ENCODE peak calls at places on chromosomes 4 and X, in nine cellular contexts. One of them, this sample, is unnamed.

GRCh38 chr4:52780206-52780605 is 29.0 kb upstream of the ERVMER34-1 start:
- DNase-seq in right lobe of liver: no peak
- DNase-seq in uterus: no peak
- DNase-seq in naive thymus-derived CD4-positive, alpha-beta T cell: no peak
- DNase-seq in testis: no peak
- DNase-seq in Peyer's patch: no peak
- DNase-seq in cardiac muscle cell: peak; percentile 64
- DNase-seq in GM12878: no peak
- DNase-seq in A549: no peak
- DNase-seq in this sample: no peak

GRCh38 chrX:47662144-47662657 is 3.2 kb upstream of the UXT start:
- DNase-seq in testis: no peak
- DNase-seq in Peyer's patch: no peak
- DNase-seq in cardiac muscle cell: peak; percentile 90
- DNase-seq in uterus: no peak
- DNase-seq in right lobe of liver: no peak
- DNase-seq in naive thymus-derived CD4-positive, alpha-beta T cell: no peak
- DNase-seq in GM12878: no peak
- DNase-seq in A549: peak; percentile 49
- DNase-seq in this sample: no peak

GRCh38 chrX:131955099-131955777 is 67.9 kb upstream of the STK26 start:
- DNase-seq in testis: no peak
- DNase-seq in A549: no peak
- DNase-seq in right lobe of liver: no peak
- DNase-seq in uterus: no peak
- DNase-seq in cardiac muscle cell: no peak
- DNase-seq in naive thymus-derived CD4-positive, alpha-beta T cell: no peak
- DNase-seq in GM12878: no peak
- DNase-seq in Peyer's patch: no peak
- DNase-seq in this sample: no peak

GRCh38 chr4:152968806-152969394 is 32.8 kb downstream of the FHDC1 start:
- DNase-seq in Peyer's patch: no peak
- DNase-seq in uterus: no peak
- DNase-seq in GM12878: no peak
- DNase-seq in cardiac muscle cell: no peak
- DNase-seq in testis: no peak
- DNase-seq in naive thymus-derived CD4-positive, alpha-beta T cell: no peak
- DNase-seq in A549: no peak
- DNase-seq in right lobe of liver: no peak
- DNase-seq in this sample: no peak

GRCh38 chr4:16513876-16514275 is 287.6 kb upstream of the TAPT1 start:
- DNase-seq in GM12878: no peak
- DNase-seq in A549: no peak
- DNase-seq in naive thymus-derived CD4-positive, alpha-beta T cell: no peak
- DNase-seq in Peyer's patch: no peak
- DNase-seq in cardiac muscle cell: no peak
- DNase-seq in uterus: no peak
- DNase-seq in right lobe of liver: no peak
- DNase-seq in testis: no peak
- DNase-seq in this sample: no peak

GRCh38 chr4:154686838-154687237 is 57.0 kb upstream of the LRAT start:
- DNase-seq in testis: no peak
- DNase-seq in GM12878: no peak
- DNase-seq in right lobe of liver: no peak
- DNase-seq in Peyer's patch: no peak
- DNase-seq in uterus: no peak
- DNase-seq in A549: no peak
- DNase-seq in cardiac muscle cell: no peak
- DNase-seq in naive thymus-derived CD4-positive, alpha-beta T cell: no peak
- DNase-seq in this sample: no peak

GRCh38 chrX:49106930-49107329 is 16.6 kb downstream of the GPKOW start:
- DNase-seq in uterus: no peak
- DNase-seq in GM12878: no peak
- DNase-seq in cardiac muscle cell: peak; percentile 58
- DNase-seq in A549: peak; percentile 62
- DNase-seq in naive thymus-derived CD4-positive, alpha-beta T cell: no peak
- DNase-seq in testis: peak; percentile 27
- DNase-seq in right lobe of liver: peak; percentile 50
- DNase-seq in Peyer's patch: no peak
- DNase-seq in this sample: no peak

GRCh38 chr4:184853385-184853784 is 27.6 kb upstream of the ACSL1 start:
- DNase-seq in uterus: no peak
- DNase-seq in naive thymus-derived CD4-positive, alpha-beta T cell: no peak
- DNase-seq in testis: no peak
- DNase-seq in Peyer's patch: no peak
- DNase-seq in A549: no peak
- DNase-seq in cardiac muscle cell: no peak
- DNase-seq in right lobe of liver: no peak
- DNase-seq in GM12878: no peak
- DNase-seq in this sample: no peak

GRCh38 chr4:185847352-185848078 is 35.5 kb upstream of the SORBS2 start:
- DNase-seq in A549: peak; percentile 77
- DNase-seq in naive thymus-derived CD4-positive, alpha-beta T cell: no peak
- DNase-seq in right lobe of liver: no peak
- DNase-seq in Peyer's patch: no peak
- DNase-seq in uterus: no peak
- DNase-seq in GM12878: no peak
- DNase-seq in testis: no peak
- DNase-seq in cardiac muscle cell: peak; percentile 76
- DNase-seq in this sample: no peak

GRCh38 chrX:40132751-40133150 is 35.0 kb upstream of the BCOR start:
- DNase-seq in right lobe of liver: peak; percentile 80
- DNase-seq in uterus: peak; percentile 82
- DNase-seq in testis: peak; percentile 64
- DNase-seq in naive thymus-derived CD4-positive, alpha-beta T cell: no peak
- DNase-seq in GM12878: no peak
- DNase-seq in Peyer's patch: peak; percentile 56
- DNase-seq in cardiac muscle cell: peak; percentile 85
- DNase-seq in A549: peak; percentile 74
- DNase-seq in this sample: no peak

GRCh38 chrX:40127052-40127451 is 29.3 kb upstream of the BCOR start:
- DNase-seq in right lobe of liver: no peak
- DNase-seq in Peyer's patch: no peak
- DNase-seq in testis: no peak
- DNase-seq in uterus: no peak
- DNase-seq in GM12878: no peak
- DNase-seq in naive thymus-derived CD4-positive, alpha-beta T cell: no peak
- DNase-seq in A549: no peak
- DNase-seq in cardiac muscle cell: no peak
- DNase-seq in this sample: no peak

GRCh38 chrX:40131644-40132376 is 34.1 kb upstream of the BCOR start:
- DNase-seq in GM12878: no peak
- DNase-seq in right lobe of liver: no peak
- DNase-seq in Peyer's patch: no peak
- DNase-seq in naive thymus-derived CD4-positive, alpha-beta T cell: no peak
- DNase-seq in A549: no peak
- DNase-seq in testis: no peak
- DNase-seq in cardiac muscle cell: no peak
- DNase-seq in uterus: no peak
- DNase-seq in this sample: no peak

GRCh38 chrX:40130207-40130606 is 32.4 kb upstream of the BCOR start:
- DNase-seq in A549: peak; percentile 70
- DNase-seq in cardiac muscle cell: peak; percentile 62
- DNase-seq in right lobe of liver: no peak
- DNase-seq in Peyer's patch: no peak
- DNase-seq in naive thymus-derived CD4-positive, alpha-beta T cell: no peak
- DNase-seq in GM12878: no peak
- DNase-seq in testis: no peak
- DNase-seq in uterus: peak; percentile 23
- DNase-seq in this sample: no peak
- H3K4me1 ChIP-seq in A549: peaks cover 27% of the 10 kb centered on the region
- H3K4me1 ChIP-seq in cardiac muscle cell: no peaks in the 10 kb centered on the region
- H3K4me1 ChIP-seq in right lobe of liver: no peaks in the 10 kb centered on the region
- H3K4me1 ChIP-seq in Peyer's patch: no peaks in the 10 kb centered on the region
- H3K4me1 ChIP-seq in naive thymus-derived CD4-positive, alpha-beta T cell: peaks cover 9% of the 10 kb centered on the region
- H3K4me1 ChIP-seq in GM12878: no peaks in the 10 kb centered on the region
- H3K4me1 ChIP-seq in testis: no peaks in the 10 kb centered on the region
- H3K4me1 ChIP-seq in uterus: no peaks in the 10 kb centered on the region
- H3K4me1 ChIP-seq in this sample: peaks cover 7% of the 10 kb centered on the region

GRCh38 chr4:25029479-25030282 is 1.1 kb downstream of the LGI2 start:
- DNase-seq in right lobe of liver: no peak
- DNase-seq in A549: no peak
- DNase-seq in naive thymus-derived CD4-positive, alpha-beta T cell: no peak
- DNase-seq in GM12878: no peak
- DNase-seq in uterus: no peak
- DNase-seq in cardiac muscle cell: no peak
- DNase-seq in testis: no peak
- DNase-seq in Peyer's patch: no peak
- DNase-seq in this sample: no peak
- H3K27ac ChIP-seq in right lobe of liver: no peak overlapping the region
- H3K27ac ChIP-seq in A549: no peak overlapping the region
- H3K27ac ChIP-seq in naive thymus-derived CD4-positive, alpha-beta T cell: no peak overlapping the region
- H3K27ac ChIP-seq in GM12878: no peak overlapping the region
- H3K27ac ChIP-seq in uterus: peak overlapping the region; percentile 83
- H3K27ac ChIP-seq in cardiac muscle cell: no peak overlapping the region
- H3K27ac ChIP-seq in testis: no peak overlapping the region
- H3K27ac ChIP-seq in Peyer's patch: no peak overlapping the region
- H3K27ac ChIP-seq in this sample: no peak overlapping the region

GRCh38 chr4:102311912-102312311 is 33.4 kb downstream of the SLC39A8 start:
- DNase-seq in right lobe of liver: no peak
- DNase-seq in uterus: no peak
- DNase-seq in testis: no peak
- DNase-seq in Peyer's patch: no peak
- DNase-seq in cardiac muscle cell: no peak
- DNase-seq in naive thymus-derived CD4-positive, alpha-beta T cell: no peak
- DNase-seq in GM12878: no peak
- DNase-seq in A549: no peak
- DNase-seq in this sample: no peak
- H3K4me1 ChIP-seq in right lobe of liver: no peaks in the 10 kb centered on the region
- H3K4me1 ChIP-seq in uterus: no peaks in the 10 kb centered on the region
- H3K4me1 ChIP-seq in testis: no peaks in the 10 kb centered on the region
- H3K4me1 ChIP-seq in Peyer's patch: no peaks in the 10 kb centered on the region
- H3K4me1 ChIP-seq in cardiac muscle cell: no peaks in the 10 kb centered on the region
- H3K4me1 ChIP-seq in naive thymus-derived CD4-positive, alpha-beta T cell: no peaks in the 10 kb centered on the region
- H3K4me1 ChIP-seq in GM12878: no peaks in the 10 kb centered on the region
- H3K4me1 ChIP-seq in A549: peaks cover 4% of the 10 kb centered on the region
- H3K4me1 ChIP-seq in this sample: no peaks in the 10 kb centered on the region

DNA sequence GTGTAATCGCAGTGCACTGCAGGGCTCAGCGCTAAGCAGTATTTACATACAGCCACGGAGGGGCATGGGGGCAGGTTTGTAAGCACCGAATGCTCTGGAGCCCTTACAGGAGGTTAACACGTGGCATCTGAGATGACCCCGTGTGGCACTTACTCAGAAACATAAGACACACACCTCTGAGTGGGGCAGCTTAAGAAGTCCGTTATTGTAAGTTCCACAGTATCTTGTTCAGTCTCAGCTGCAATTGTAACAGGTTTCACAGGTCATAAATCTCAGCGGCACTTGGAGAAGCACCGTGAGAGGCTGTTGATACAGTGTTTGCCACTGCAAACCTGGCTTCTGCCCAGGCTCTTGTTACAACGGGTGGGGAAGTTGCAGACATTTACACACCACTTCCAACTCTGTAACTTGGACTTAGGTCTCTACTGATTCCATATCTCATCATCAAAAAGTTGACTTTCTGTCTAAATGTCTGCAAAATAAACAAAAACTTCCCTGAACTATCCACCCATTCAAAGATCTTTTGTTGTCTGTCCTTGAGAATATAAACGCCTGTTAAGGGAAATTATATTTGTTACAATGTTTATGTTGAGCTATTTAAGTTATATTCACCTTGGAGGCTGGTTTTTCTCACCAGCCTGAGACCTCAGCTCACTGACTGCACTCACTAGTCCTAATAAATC is 10.3 kb downstream of the CPLX1 start:
- DNase-seq in A549: no peak
- DNase-seq in Peyer's patch: peak; percentile 49
- DNase-seq in GM12878: no peak
- DNase-seq in naive thymus-derived CD4-positive, alpha-beta T cell: no peak
- DNase-seq in uterus: no peak
- DNase-seq in testis: peak; percentile 63
- DNase-seq in cardiac muscle cell: no peak
- DNase-seq in right lobe of liver: no peak
- DNase-seq in this sample: no peak
- H3K27ac ChIP-seq in A549: no peak overlapping the region
- H3K27ac ChIP-seq in Peyer's patch: no peak overlapping the region
- H3K27ac ChIP-seq in GM12878: no peak overlapping the region
- H3K27ac ChIP-seq in naive thymus-derived CD4-positive, alpha-beta T cell: no peak overlapping the region
- H3K27ac ChIP-seq in uterus: no peak overlapping the region
- H3K27ac ChIP-seq in testis: no peak overlapping the region
- H3K27ac ChIP-seq in cardiac muscle cell: no peak overlapping the region
- H3K27ac ChIP-seq in right lobe of liver: no peak overlapping the region
- H3K27ac ChIP-seq in this sample: no peak overlapping the region

DNA sequence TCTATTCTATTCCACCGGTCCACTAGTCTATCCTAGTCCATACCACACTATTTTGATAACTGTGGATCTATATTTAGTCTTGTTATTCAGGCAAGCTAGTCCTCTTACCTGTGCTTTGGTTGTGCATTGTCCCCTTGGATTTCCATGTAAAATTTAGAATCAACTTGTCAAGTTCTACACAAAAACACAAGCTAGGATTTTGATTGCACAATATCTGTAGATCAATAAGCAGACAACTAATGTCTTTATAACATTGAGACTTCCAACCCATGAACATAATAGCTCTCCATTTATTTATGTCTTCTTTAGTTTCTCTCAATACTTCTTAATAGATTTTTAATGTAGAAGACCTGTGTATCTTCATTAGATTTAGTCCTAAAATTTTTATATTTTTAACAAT is 10.2 kb upstream of the BBS12 start:
- DNase-seq in uterus: no peak
- DNase-seq in right lobe of liver: no peak
- DNase-seq in GM12878: no peak
- DNase-seq in A549: no peak
- DNase-seq in Peyer's patch: no peak
- DNase-seq in naive thymus-derived CD4-positive, alpha-beta T cell: no peak
- DNase-seq in cardiac muscle cell: no peak
- DNase-seq in testis: no peak
- DNase-seq in this sample: no peak
- H3K4me1 ChIP-seq in uterus: no peaks in the 10 kb centered on the region
- H3K4me1 ChIP-seq in right lobe of liver: no peaks in the 10 kb centered on the region
- H3K4me1 ChIP-seq in GM12878: no peaks in the 10 kb centered on the region
- H3K4me1 ChIP-seq in A549: no peaks in the 10 kb centered on the region
- H3K4me1 ChIP-seq in Peyer's patch: no peaks in the 10 kb centered on the region
- H3K4me1 ChIP-seq in naive thymus-derived CD4-positive, alpha-beta T cell: no peaks in the 10 kb centered on the region
- H3K4me1 ChIP-seq in cardiac muscle cell: no peaks in the 10 kb centered on the region
- H3K4me1 ChIP-seq in testis: no peaks in the 10 kb centered on the region
- H3K4me1 ChIP-seq in this sample: no peaks in the 10 kb centered on the region